ENCODE peak calls at places on chromosome 1, in six cellular contexts. Y is activated T-cell treated with anti-CD3 and anti-CD28 coated beads for 4 hours; V is astrocyte of the spinal cord; S is left ventricle myocardium superior; P is naive thymus-derived CD4-positive, alpha-beta T cell; G is GM10248. E is an unnamed sample.

GRCh38 chr1:196400478-196401453 is 207.5 kb downstream of the KCNT2 start:
- DNase-seq in Y (no peak), V (peak; percentile 94), S (no peak), P (no peak), G (no peak), E (no peak)

GRCh38 chr1:121516279-121516967 is 331.6 kb downstream of the SRGAP2C start:
- DNase-seq in Y (no peak), V (no peak), S (peak; percentile 56), P (peak; percentile 58), G (no peak), E (no peak)

GRCh38 chr1:17629460-17629859 is 90.0 kb downstream of the ARHGEF10L start:
- DNase-seq in Y (no peak), V (no peak), S (no peak), P (no peak), G (no peak), E (no peak)

GRCh38 chr1:145872421-145872891 is 13.2 kb downstream of the ANKRD35 start:
- DNase-seq in Y (no peak), V (peak; percentile 17), S (peak; percentile 78), P (no peak), G (no peak), E (no peak)

GRCh38 chr1:46621930-46622329 is 5.3 kb upstream of the MOB3C start:
- DNase-seq in Y (no peak), V (no peak), S (no peak), P (no peak), G (no peak), E (no peak)

GRCh38 chr1:116559304-116559761 is 11.5 kb downstream of the CD58 start:
- DNase-seq in Y (no peak), V (no peak), S (no peak), P (no peak), G (no peak), E (no peak)

GRCh38 chr1:60156371-60156770 is 82.8 kb upstream of the C1orf87 start:
- DNase-seq in Y (no peak), V (no peak), S (no peak), P (no peak), G (no peak), E (no peak)

GRCh38 chr1:44292641-44293040 is 62.4 kb downstream of the ERI3 start:
- DNase-seq in Y (no peak), V (no peak), S (no peak), P (no peak), G (no peak), E (no peak)

GRCh38 chr1:197313713-197314112 is 45.7 kb downstream of the CRB1 start:
- DNase-seq in Y (no peak), V (no peak), S (no peak), P (no peak), G (no peak), E (no peak)

GRCh38 chr1:25009675-25010262 is 79.7 kb upstream of the RUNX3 start:
- DNase-seq in Y (no peak), V (no peak), S (no peak), P (no peak), G (no peak), E (no peak)

E was measured in activated gamma-delta T cell.